ENCODE peak calls at places on chromosomes 5 and 9, in seven cellular contexts. C is BJ; A is nephron progenitor cell; I is hypothalamus; H is stimulated activated CD4-positive, alpha-beta T cell treated with anti-CD3 and anti-CD28 coated beads, TNF-alpha, amount 100 ng/mL, for 1 hour; P is HT-29; B is tibial nerve. G is an unnamed sample.

GRCh38 chr9:15834541-15834940 is 281.7 kb downstream of the CCDC171 start:
- DNase-seq in I (no peak), A (no peak), C (no peak), P (peak), H (no peak), B (no peak), G (no peak)

GRCh38 chr9:105329729-105330082 is 85.3 kb downstream of the SLC44A1 start:
- DNase-seq in I (no peak), P (no peak), B (no peak), H (no peak), C (no peak), A (no peak), G (no peak)

GRCh38 chr5:83523926-83524325 is 52.4 kb downstream of the VCAN start:
- DNase-seq in H (no peak), A (no peak), P (no peak), I (no peak), B (no peak), C (no peak), G (no peak)

GRCh38 chr9:136232964-136233363 is 12.6 kb downstream of the QSOX2 start:
- DNase-seq in C (no peak), A (no peak), P (peak), B (no peak), H (no peak), I (no peak), G (no peak)

GRCh38 chr5:57592236-57592635 is 109.6 kb upstream of the ACTBL2 start:
- DNase-seq in A (no peak), B (no peak), C (no peak), I (no peak), P (no peak), H (no peak), G (no peak)

GRCh38 chr9:114386886-114387677 is 700 bp downstream of the AKNA start:
- DNase-seq in I (peak), A (no peak), B (no peak), H (no peak), C (no peak), P (no peak), G (no peak)

GRCh38 chr5:90161399-90161798 is 248.2 kb downstream of the CETN3 start:
- DNase-seq in I (peak), P (peak), H (no peak), B (peak), A (peak), C (no peak), G (no peak)

GRCh38 chr9:97768731-97769130 is 71.6 kb upstream of the XPA start:
- DNase-seq in P (no peak), C (peak), B (no peak), I (no peak), H (no peak), A (no peak), G (no peak)

GRCh38 chr9:135402739-135403695 is 76.6 kb upstream of the PPP1R26 start:
- DNase-seq in C (no peak), H (no peak), P (no peak), B (no peak), A (no peak), I (no peak), G (no peak)

GRCh38 chr5:129820-130219 is 37.9 kb downstream of the PLEKHG4B start:
- DNase-seq in H (no peak), I (no peak), P (no peak), B (no peak), C (peak), A (no peak), G (no peak)

GRCh38 chr5:173809014-173809413 is 79.1 kb upstream of the CPEB4 start:
- DNase-seq in C (no peak), B (no peak), H (no peak), I (no peak), P (no peak), A (no peak), G (no peak)

GRCh38 chr5:177419045-177419444 is 7.4 kb upstream of the GRK6 start:
- DNase-seq in P (no peak), A (no peak), H (no peak), I (no peak), B (no peak), C (no peak), G (no peak)

GRCh38 chr5:9063615-9064245 is 482.1 kb downstream of the SEMA5A start:
- DNase-seq in P (no peak), H (no peak), C (no peak), A (no peak), B (no peak), I (no peak), G (no peak)

GRCh38 chr5:111063709-111064322 is 7.7 kb upstream of the TSLP start:
- DNase-seq in P (peak), B (no peak), I (no peak), H (no peak), C (no peak), A (no peak), G (no peak)

GRCh38 chr5:159402328-159402727 is 72.0 kb upstream of the IL12B start:
- DNase-seq in B (no peak), C (no peak), I (no peak), A (no peak), H (no peak), P (no peak), G (no peak)

GRCh38 chr9:132166599-132166998 is 4.7 kb downstream of the NTNG2 start:
- DNase-seq in P (no peak), B (no peak), A (no peak), C (no peak), I (no peak), H (no peak), G (no peak)

GRCh38 chr9:121439711-121440110 is 59.9 kb downstream of the GGTA1 start:
- DNase-seq in A (no peak), H (no peak), I (no peak), C (no peak), B (no peak), P (no peak), G (no peak)

GRCh38 chr9:110104201-110104845 is 103.6 kb downstream of the C9orf152 start:
- DNase-seq in A (no peak), C (no peak), P (no peak), I (no peak), B (no peak), H (no peak), G (no peak)

GRCh38 chr9:125536184-125537152 is 170.5 kb downstream of the MAPKAP1 start:
- DNase-seq in I (no peak), B (no peak), A (no peak), P (no peak), C (no peak), H (no peak), G (no peak)

GRCh38 chr5:6115866-6116265 is 262.5 kb downstream of the MED10 start:
- DNase-seq in B (no peak), P (no peak), A (no peak), C (no peak), I (no peak), H (no peak), G (no peak)

GRCh38 chr9:7799934-7800285 is 332 bp upstream of the DMAC1 start:
- DNase-seq in B (no peak), A (no peak), H (no peak), C (no peak), I (no peak), P (no peak), G (no peak)

GRCh38 chr9:119418721-119419120 is 49.5 kb upstream of the BRINP1 start:
- DNase-seq in C (no peak), B (no peak), P (no peak), H (no peak), I (no peak), A (no peak), G (no peak)

GRCh38 chr5:43369651-43370050 is 42.5 kb downstream of the CCL28 start:
- DNase-seq in P (no peak), I (no peak), A (no peak), H (no peak), C (no peak), B (no peak), G (no peak)

GRCh38 chr9:134260801-134261200 is 65.5 kb upstream of the RXRA start:
- DNase-seq in P (no peak), A (no peak), C (no peak), B (no peak), H (no peak), I (no peak), G (no peak)

GRCh38 chr5:36209664-36210063 is 32.1 kb downstream of the NADK2 start:
- DNase-seq in H (no peak), B (no peak), A (no peak), C (no peak), P (no peak), I (no peak), G (no peak)